ENCODE peak calls at places on chromosomes 2 and 18, in five cellular contexts. One of them, this sample, is unnamed.

GRCh38 chr2:32289165-32290054 is 11.7 kb downstream of the YIPF4 start:
- DNase-seq in posterior vena cava: no peak
- DNase-seq in PC-3: peak; percentile 79
- DNase-seq in stimulated activated CD4-positive, alpha-beta T cell treated with anti-CD3 and anti-CD28 coated beads, Interleukin-2, amount 100 ng/mL, for 48 hours: no peak
- DNase-seq in coronary artery: no peak
- DNase-seq in this sample: no peak

GRCh38 chr2:222298311-222299150 is at the start of gene PAX3:
- DNase-seq in stimulated activated CD4-positive, alpha-beta T cell treated with anti-CD3 and anti-CD28 coated beads, Interleukin-2, amount 100 ng/mL, for 48 hours: no peak
- DNase-seq in posterior vena cava: peak; percentile 78
- DNase-seq in PC-3: no peak
- DNase-seq in coronary artery: no peak
- DNase-seq in this sample: no peak

GRCh38 chr2:11963966-11964365 is 217.5 kb downstream of the LPIN1 start:
- DNase-seq in coronary artery: no peak
- DNase-seq in stimulated activated CD4-positive, alpha-beta T cell treated with anti-CD3 and anti-CD28 coated beads, Interleukin-2, amount 100 ng/mL, for 48 hours: no peak
- DNase-seq in PC-3: no peak
- DNase-seq in posterior vena cava: no peak
- DNase-seq in this sample: no peak

GRCh38 chr2:219476605-219477578 is 21.8 kb upstream of the GMPPA start:
- DNase-seq in posterior vena cava: no peak
- DNase-seq in coronary artery: no peak
- DNase-seq in PC-3: no peak
- DNase-seq in stimulated activated CD4-positive, alpha-beta T cell treated with anti-CD3 and anti-CD28 coated beads, Interleukin-2, amount 100 ng/mL, for 48 hours: no peak
- DNase-seq in this sample: no peak

GRCh38 chr18:73136134-73136533 is 268.3 kb upstream of the NETO1 start:
- DNase-seq in stimulated activated CD4-positive, alpha-beta T cell treated with anti-CD3 and anti-CD28 coated beads, Interleukin-2, amount 100 ng/mL, for 48 hours: no peak
- DNase-seq in PC-3: peak; percentile 67
- DNase-seq in coronary artery: no peak
- DNase-seq in posterior vena cava: no peak
- DNase-seq in this sample: no peak

GRCh38 chr18:9233771-9234440 is 97.3 kb downstream of the ANKRD12 start:
- DNase-seq in coronary artery: no peak
- DNase-seq in PC-3: no peak
- DNase-seq in stimulated activated CD4-positive, alpha-beta T cell treated with anti-CD3 and anti-CD28 coated beads, Interleukin-2, amount 100 ng/mL, for 48 hours: no peak
- DNase-seq in posterior vena cava: no peak
- DNase-seq in this sample: no peak

GRCh38 chr2:11746807-11747459 is 501 bp downstream of the LPIN1 start:
- DNase-seq in PC-3: peak; percentile 47
- DNase-seq in posterior vena cava: no peak
- DNase-seq in coronary artery: no peak
- DNase-seq in stimulated activated CD4-positive, alpha-beta T cell treated with anti-CD3 and anti-CD28 coated beads, Interleukin-2, amount 100 ng/mL, for 48 hours: no peak
- DNase-seq in this sample: no peak

GRCh38 chr2:189534854-189535253 is 45.7 kb downstream of the SLC40A1 start:
- DNase-seq in PC-3: peak; percentile 31
- DNase-seq in stimulated activated CD4-positive, alpha-beta T cell treated with anti-CD3 and anti-CD28 coated beads, Interleukin-2, amount 100 ng/mL, for 48 hours: no peak
- DNase-seq in coronary artery: no peak
- DNase-seq in posterior vena cava: no peak
- DNase-seq in this sample: no peak

GRCh38 chr18:54280206-54280550 is 10.9 kb downstream of the POLI start:
- DNase-seq in PC-3: no peak
- DNase-seq in posterior vena cava: no peak
- DNase-seq in stimulated activated CD4-positive, alpha-beta T cell treated with anti-CD3 and anti-CD28 coated beads, Interleukin-2, amount 100 ng/mL, for 48 hours: no peak
- DNase-seq in coronary artery: no peak
- DNase-seq in this sample: no peak

This sample was measured in sciatic nerve.